ENCODE peak calls at places on chromosomes 16 and 17, in eight cellular contexts. One of them, this sample, is unnamed.

GRCh38 chr17:8563981-8564602 is 66.4 kb downstream of the MYH10 start:
- DNase-seq in AG08396: no peak
- DNase-seq in kidney: no peak
- DNase-seq in GM23338: no peak
- DNase-seq in amygdala: no peak
- DNase-seq in uterus: no peak
- DNase-seq in AG04450: peak
- DNase-seq in iPS-NIHi11: no peak
- DNase-seq in this sample: no peak

GRCh38 chr16:52540910-52541309 is 6.0 kb downstream of the TOX3 start:
- DNase-seq in amygdala: no peak
- DNase-seq in uterus: no peak
- DNase-seq in GM23338: no peak
- DNase-seq in kidney: no peak
- DNase-seq in AG04450: no peak
- DNase-seq in iPS-NIHi11: no peak
- DNase-seq in AG08396: no peak
- DNase-seq in this sample: no peak

GRCh38 chr16:75460441-75460840 is 4.0 kb downstream of the TMEM170A start:
- DNase-seq in GM23338: peak
- DNase-seq in kidney: no peak
- DNase-seq in AG08396: no peak
- DNase-seq in iPS-NIHi11: no peak
- DNase-seq in AG04450: no peak
- DNase-seq in amygdala: no peak
- DNase-seq in uterus: no peak
- DNase-seq in this sample: no peak

GRCh38 chr17:1649116-1649843 is 386 bp downstream of the RILP start:
- DNase-seq in kidney: peak
- DNase-seq in AG04450: peak
- DNase-seq in amygdala: peak
- DNase-seq in uterus: peak
- DNase-seq in iPS-NIHi11: peak
- DNase-seq in GM23338: peak
- DNase-seq in AG08396: peak
- DNase-seq in this sample: peak

GRCh38 chr17:45430738-45431530 is 1.7 kb downstream of the ARHGAP27 start:
- DNase-seq in AG04450: no peak
- DNase-seq in uterus: no peak
- DNase-seq in GM23338: peak
- DNase-seq in amygdala: no peak
- DNase-seq in AG08396: peak
- DNase-seq in iPS-NIHi11: peak
- DNase-seq in kidney: peak
- DNase-seq in this sample: peak

GRCh38 chr16:68995011-68995504 is 110.4 kb upstream of the HAS3 start:
- DNase-seq in kidney: no peak
- DNase-seq in amygdala: no peak
- DNase-seq in AG04450: no peak
- DNase-seq in iPS-NIHi11: peak
- DNase-seq in AG08396: peak
- DNase-seq in GM23338: peak
- DNase-seq in uterus: no peak
- DNase-seq in this sample: no peak

GRCh38 chr16:31331141-31331764 is 23.7 kb upstream of the ITGAX start:
- DNase-seq in kidney: peak
- DNase-seq in AG08396: peak
- DNase-seq in GM23338: peak
- DNase-seq in amygdala: no peak
- DNase-seq in uterus: no peak
- DNase-seq in iPS-NIHi11: peak
- DNase-seq in AG04450: no peak
- DNase-seq in this sample: no peak

GRCh38 chr16:74275031-74275636 is 21.5 kb upstream of the PSMD7 start:
- DNase-seq in iPS-NIHi11: no peak
- DNase-seq in kidney: no peak
- DNase-seq in amygdala: no peak
- DNase-seq in AG08396: peak
- DNase-seq in AG04450: no peak
- DNase-seq in uterus: no peak
- DNase-seq in GM23338: peak
- DNase-seq in this sample: no peak

GRCh38 chr17:7242717-7243576 is 698 bp upstream of the GABARAP start:
- DNase-seq in AG08396: peak
- DNase-seq in AG04450: peak
- DNase-seq in iPS-NIHi11: peak
- DNase-seq in kidney: peak
- DNase-seq in uterus: peak
- DNase-seq in amygdala: peak
- DNase-seq in GM23338: peak
- DNase-seq in this sample: peak

GRCh38 chr17:80367510-80367909 is 47.5 kb upstream of the ENDOV start:
- DNase-seq in iPS-NIHi11: no peak
- DNase-seq in GM23338: peak
- DNase-seq in kidney: peak
- DNase-seq in uterus: no peak
- DNase-seq in AG04450: no peak
- DNase-seq in AG08396: no peak
- DNase-seq in amygdala: no peak
- DNase-seq in this sample: peak

GRCh38 chr16:85778873-85779272 is 20.5 kb downstream of the EMC8 start:
- DNase-seq in AG04450: no peak
- DNase-seq in AG08396: no peak
- DNase-seq in amygdala: no peak
- DNase-seq in uterus: no peak
- DNase-seq in iPS-NIHi11: no peak
- DNase-seq in GM23338: no peak
- DNase-seq in kidney: peak
- DNase-seq in this sample: no peak

GRCh38 chr17:28626818-28627217 is 12.8 kb upstream of the RSKR start:
- DNase-seq in AG04450: no peak
- DNase-seq in uterus: no peak
- DNase-seq in AG08396: no peak
- DNase-seq in amygdala: no peak
- DNase-seq in kidney: no peak
- DNase-seq in iPS-NIHi11: no peak
- DNase-seq in GM23338: no peak
- DNase-seq in this sample: no peak

GRCh38 chr16:87540072-87540976 is 47.5 kb upstream of the ZCCHC14 start:
- DNase-seq in amygdala: no peak
- DNase-seq in kidney: no peak
- DNase-seq in AG08396: no peak
- DNase-seq in GM23338: no peak
- DNase-seq in iPS-NIHi11: no peak
- DNase-seq in AG04450: no peak
- DNase-seq in uterus: no peak
- DNase-seq in this sample: no peak

GRCh38 chr16:85555549-85556455 is 57.3 kb upstream of the GSE1 start:
- DNase-seq in AG08396: peak
- DNase-seq in GM23338: peak
- DNase-seq in uterus: peak
- DNase-seq in AG04450: no peak
- DNase-seq in amygdala: no peak
- DNase-seq in kidney: no peak
- DNase-seq in iPS-NIHi11: peak
- DNase-seq in this sample: no peak

GRCh38 chr17:78748730-78749317 is 33.2 kb downstream of the CYTH1 start:
- DNase-seq in kidney: peak
- DNase-seq in GM23338: no peak
- DNase-seq in AG04450: no peak
- DNase-seq in amygdala: no peak
- DNase-seq in uterus: peak
- DNase-seq in AG08396: no peak
- DNase-seq in iPS-NIHi11: no peak
- DNase-seq in this sample: peak